ENCODE peak calls at places on chromosomes 4 and X, in ten cellular contexts. One of them, this sample, is unnamed.

GRCh38 chrX:153526801-153527599 is 9.6 kb downstream of the ATP2B3 start:
- DNase-seq in nephron progenitor cell: no peak
- DNase-seq in OCI-LY7: no peak
- DNase-seq in brain microvascular endothelial cell: no peak
- DNase-seq in IMR-90: no peak
- DNase-seq in progenitor cell of endocrine pancreas: no peak
- DNase-seq in tibial nerve: no peak
- DNase-seq in B cell: no peak
- DNase-seq in lower leg skin: no peak
- DNase-seq in GM10248: no peak
- DNase-seq in this sample: no peak

GRCh38 chr4:118776166-118776954 is 59.6 kb downstream of the SEC24D start:
- DNase-seq in nephron progenitor cell: no peak
- DNase-seq in OCI-LY7: no peak
- DNase-seq in brain microvascular endothelial cell: peak; percentile 32
- DNase-seq in IMR-90: peak; percentile 70
- DNase-seq in progenitor cell of endocrine pancreas: no peak
- DNase-seq in tibial nerve: no peak
- DNase-seq in B cell: no peak
- DNase-seq in lower leg skin: no peak
- DNase-seq in GM10248: no peak
- DNase-seq in this sample: no peak

GRCh38 chrX:71885099-71885498 is 25.5 kb upstream of the NHSL2 start:
- DNase-seq in nephron progenitor cell: no peak
- DNase-seq in OCI-LY7: no peak
- DNase-seq in brain microvascular endothelial cell: no peak
- DNase-seq in IMR-90: no peak
- DNase-seq in progenitor cell of endocrine pancreas: no peak
- DNase-seq in tibial nerve: no peak
- DNase-seq in B cell: no peak
- DNase-seq in lower leg skin: no peak
- DNase-seq in GM10248: no peak
- DNase-seq in this sample: no peak

GRCh38 chrX:71367396-71367795 is 1.2 kb downstream of the TAF1 start:
- DNase-seq in nephron progenitor cell: no peak
- DNase-seq in OCI-LY7: no peak
- DNase-seq in brain microvascular endothelial cell: no peak
- DNase-seq in IMR-90: no peak
- DNase-seq in progenitor cell of endocrine pancreas: no peak
- DNase-seq in tibial nerve: no peak
- DNase-seq in B cell: no peak
- DNase-seq in lower leg skin: peak; percentile 68
- DNase-seq in GM10248: no peak
- DNase-seq in this sample: no peak

GRCh38 chrX:38150993-38151392 is 69.7 kb downstream of the SRPX start:
- DNase-seq in nephron progenitor cell: no peak
- DNase-seq in OCI-LY7: no peak
- DNase-seq in brain microvascular endothelial cell: no peak
- DNase-seq in IMR-90: no peak
- DNase-seq in progenitor cell of endocrine pancreas: no peak
- DNase-seq in tibial nerve: no peak
- DNase-seq in B cell: no peak
- DNase-seq in lower leg skin: no peak
- DNase-seq in GM10248: no peak
- DNase-seq in this sample: no peak

GRCh38 chr4:139027771-139028170 is 12.2 kb downstream of the NOCT start:
- DNase-seq in nephron progenitor cell: no peak
- DNase-seq in OCI-LY7: no peak
- DNase-seq in brain microvascular endothelial cell: no peak
- DNase-seq in IMR-90: peak; percentile 70
- DNase-seq in progenitor cell of endocrine pancreas: no peak
- DNase-seq in tibial nerve: no peak
- DNase-seq in B cell: no peak
- DNase-seq in lower leg skin: no peak
- DNase-seq in GM10248: no peak
- DNase-seq in this sample: no peak

GRCh38 chrX:135345328-135345645 is 36.0 kb downstream of the ETDC start:
- DNase-seq in nephron progenitor cell: peak; percentile 7
- DNase-seq in OCI-LY7: no peak
- DNase-seq in brain microvascular endothelial cell: peak; percentile 27
- DNase-seq in IMR-90: peak; percentile 49
- DNase-seq in progenitor cell of endocrine pancreas: no peak
- DNase-seq in tibial nerve: peak; percentile 29
- DNase-seq in B cell: no peak
- DNase-seq in lower leg skin: peak; percentile 86
- DNase-seq in GM10248: no peak
- DNase-seq in this sample: no peak

GRCh38 chrX:122238801-122239200 is 945.3 kb upstream of the GRIA3 start:
- DNase-seq in nephron progenitor cell: no peak
- DNase-seq in OCI-LY7: no peak
- DNase-seq in brain microvascular endothelial cell: peak; percentile 0
- DNase-seq in IMR-90: no peak
- DNase-seq in progenitor cell of endocrine pancreas: no peak
- DNase-seq in tibial nerve: no peak
- DNase-seq in B cell: no peak
- DNase-seq in lower leg skin: no peak
- DNase-seq in GM10248: no peak
- DNase-seq in this sample: no peak

GRCh38 chrX:29470029-29470428 is 745.3 kb upstream of the MAGEB2 start:
- DNase-seq in nephron progenitor cell: no peak
- DNase-seq in OCI-LY7: no peak
- DNase-seq in brain microvascular endothelial cell: no peak
- DNase-seq in IMR-90: peak; percentile 76
- DNase-seq in progenitor cell of endocrine pancreas: no peak
- DNase-seq in tibial nerve: no peak
- DNase-seq in B cell: no peak
- DNase-seq in lower leg skin: no peak
- DNase-seq in GM10248: no peak
- DNase-seq in this sample: no peak

GRCh38 chrX:29466441-29466840 is 748.9 kb upstream of the MAGEB2 start:
- DNase-seq in nephron progenitor cell: no peak
- DNase-seq in OCI-LY7: no peak
- DNase-seq in brain microvascular endothelial cell: no peak
- DNase-seq in IMR-90: no peak
- DNase-seq in progenitor cell of endocrine pancreas: no peak
- DNase-seq in tibial nerve: no peak
- DNase-seq in B cell: no peak
- DNase-seq in lower leg skin: no peak
- DNase-seq in GM10248: no peak
- DNase-seq in this sample: no peak

GRCh38 chrX:29471829-29472228 is 743.5 kb upstream of the MAGEB2 start:
- DNase-seq in nephron progenitor cell: no peak
- DNase-seq in OCI-LY7: no peak
- DNase-seq in brain microvascular endothelial cell: no peak
- DNase-seq in IMR-90: no peak
- DNase-seq in progenitor cell of endocrine pancreas: no peak
- DNase-seq in tibial nerve: no peak
- DNase-seq in B cell: no peak
- DNase-seq in lower leg skin: no peak
- DNase-seq in GM10248: no peak
- DNase-seq in this sample: no peak

DNA sequence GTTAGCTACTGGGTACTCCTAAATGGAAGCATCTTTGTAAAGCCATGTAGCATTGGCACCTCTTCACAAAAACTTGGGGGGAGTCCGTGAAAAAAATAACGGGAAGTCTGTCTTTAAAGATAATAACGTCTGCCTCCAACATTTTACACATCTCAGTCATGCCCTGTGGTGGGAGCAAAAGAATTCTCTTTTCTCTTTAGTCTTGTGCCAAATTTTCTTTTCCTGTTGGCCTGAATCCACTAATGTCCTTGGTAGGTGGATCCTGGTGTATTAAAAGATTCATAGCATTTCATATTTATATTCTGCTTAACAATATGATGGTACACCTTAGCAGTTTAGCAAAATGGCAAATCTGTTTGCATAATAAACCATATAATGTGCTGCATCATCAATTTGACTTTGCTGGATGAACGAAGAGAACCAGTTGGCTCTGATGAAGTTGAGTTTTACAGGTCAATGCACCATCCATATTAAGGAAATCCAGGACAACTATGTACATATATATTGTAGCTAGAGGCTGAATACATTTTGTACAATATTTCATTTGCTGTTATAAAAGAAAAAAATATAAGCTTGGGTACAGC is 746.4 kb upstream of the MAGEB2 start:
- DNase-seq in nephron progenitor cell: no peak
- DNase-seq in OCI-LY7: no peak
- DNase-seq in brain microvascular endothelial cell: no peak
- DNase-seq in IMR-90: no peak
- DNase-seq in progenitor cell of endocrine pancreas: no peak
- DNase-seq in tibial nerve: no peak
- DNase-seq in B cell: no peak
- DNase-seq in lower leg skin: no peak
- DNase-seq in GM10248: no peak
- DNase-seq in this sample: no peak
- TF ChIP-seq CTCF in nephron progenitor cell: no peak
- TF ChIP-seq CTCF in OCI-LY7: no peak
- TF ChIP-seq CTCF in brain microvascular endothelial cell: no peak
- TF ChIP-seq CTCF in IMR-90: no peak
- TF ChIP-seq CTCF in progenitor cell of endocrine pancreas: no peak
- TF ChIP-seq CTCF in tibial nerve: no peak
- TF ChIP-seq CTCF in B cell: no peak
- TF ChIP-seq CTCF in lower leg skin: no peak
- TF ChIP-seq CTCF in GM10248: no peak
- TF ChIP-seq CTCF in this sample: no peak

GRCh38 chr4:78247541-78248285 is 190.6 kb downstream of the FRAS1 start:
- DNase-seq in nephron progenitor cell: no peak
- DNase-seq in OCI-LY7: no peak
- DNase-seq in brain microvascular endothelial cell: no peak
- DNase-seq in IMR-90: no peak
- DNase-seq in progenitor cell of endocrine pancreas: no peak
- DNase-seq in tibial nerve: no peak
- DNase-seq in B cell: no peak
- DNase-seq in lower leg skin: no peak
- DNase-seq in GM10248: no peak
- DNase-seq in this sample: no peak

GRCh38 chr4:78254893-78255292 is 197.8 kb downstream of the FRAS1 start:
- DNase-seq in nephron progenitor cell: no peak
- DNase-seq in OCI-LY7: no peak
- DNase-seq in brain microvascular endothelial cell: no peak
- DNase-seq in IMR-90: no peak
- DNase-seq in progenitor cell of endocrine pancreas: no peak
- DNase-seq in tibial nerve: no peak
- DNase-seq in B cell: no peak
- DNase-seq in lower leg skin: no peak
- DNase-seq in GM10248: no peak
- DNase-seq in this sample: no peak

GRCh38 chr4:78244691-78245485 is 187.8 kb downstream of the FRAS1 start:
- DNase-seq in nephron progenitor cell: no peak
- DNase-seq in OCI-LY7: no peak
- DNase-seq in brain microvascular endothelial cell: no peak
- DNase-seq in IMR-90: no peak
- DNase-seq in progenitor cell of endocrine pancreas: no peak
- DNase-seq in tibial nerve: no peak
- DNase-seq in B cell: no peak
- DNase-seq in lower leg skin: no peak
- DNase-seq in GM10248: no peak
- DNase-seq in this sample: no peak

DNA sequence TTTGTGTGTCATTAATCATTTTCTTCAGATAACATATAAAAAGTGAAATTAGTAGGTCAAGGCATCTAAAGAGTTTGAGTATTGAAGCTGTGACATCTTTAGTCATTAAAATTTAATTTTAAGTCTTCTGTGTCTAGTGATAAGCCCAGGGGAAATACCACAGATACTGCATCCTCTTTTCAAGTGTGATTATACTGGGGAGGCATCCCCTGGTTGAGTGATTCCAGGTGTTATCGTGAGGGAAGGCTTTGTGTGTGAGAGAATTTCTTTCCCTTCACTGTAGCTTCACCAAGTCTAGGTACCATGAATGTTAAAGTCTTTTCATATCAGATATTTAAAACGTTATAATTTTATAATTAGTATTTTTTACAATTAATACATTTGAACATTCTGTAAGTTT is 193.4 kb downstream of the FRAS1 start:
- DNase-seq in nephron progenitor cell: no peak
- DNase-seq in OCI-LY7: peak; percentile 50
- DNase-seq in brain microvascular endothelial cell: no peak
- DNase-seq in IMR-90: no peak
- DNase-seq in progenitor cell of endocrine pancreas: no peak
- DNase-seq in tibial nerve: no peak
- DNase-seq in B cell: no peak
- DNase-seq in lower leg skin: no peak
- DNase-seq in GM10248: no peak
- DNase-seq in this sample: no peak
- TF ChIP-seq CTCF in nephron progenitor cell: no peak
- TF ChIP-seq CTCF in OCI-LY7: no peak
- TF ChIP-seq CTCF in brain microvascular endothelial cell: no peak
- TF ChIP-seq CTCF in IMR-90: no peak
- TF ChIP-seq CTCF in progenitor cell of endocrine pancreas: no peak
- TF ChIP-seq CTCF in tibial nerve: no peak
- TF ChIP-seq CTCF in B cell: no peak
- TF ChIP-seq CTCF in lower leg skin: no peak
- TF ChIP-seq CTCF in GM10248: no peak
- TF ChIP-seq CTCF in this sample: no peak

DNA sequence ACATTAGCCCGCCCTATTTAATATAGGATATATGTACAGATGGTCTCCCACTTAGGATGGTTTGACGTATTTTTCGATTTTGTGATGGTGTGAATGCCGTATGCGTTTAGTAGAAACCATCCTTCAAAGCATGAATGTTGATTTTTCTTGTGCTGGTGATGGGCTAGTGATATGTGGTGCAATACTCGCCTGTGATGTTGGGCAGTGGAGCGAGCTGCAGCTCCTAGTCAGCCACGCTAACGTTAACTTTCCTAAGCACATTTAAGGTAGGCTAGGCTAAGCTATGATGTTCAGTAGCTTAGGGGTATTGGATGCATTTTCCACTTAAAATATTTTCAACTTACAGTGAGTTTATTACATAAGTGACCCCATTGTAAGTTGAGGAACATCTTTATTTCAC is 36.6 kb upstream of the RHOH start:
- DNase-seq in nephron progenitor cell: no peak
- DNase-seq in OCI-LY7: no peak
- DNase-seq in brain microvascular endothelial cell: no peak
- DNase-seq in IMR-90: no peak
- DNase-seq in progenitor cell of endocrine pancreas: no peak
- DNase-seq in tibial nerve: no peak
- DNase-seq in B cell: no peak
- DNase-seq in lower leg skin: no peak
- DNase-seq in GM10248: no peak
- DNase-seq in this sample: no peak
- TF ChIP-seq CTCF in nephron progenitor cell: no peak
- TF ChIP-seq CTCF in OCI-LY7: no peak
- TF ChIP-seq CTCF in brain microvascular endothelial cell: no peak
- TF ChIP-seq CTCF in IMR-90: no peak
- TF ChIP-seq CTCF in progenitor cell of endocrine pancreas: no peak
- TF ChIP-seq CTCF in tibial nerve: no peak
- TF ChIP-seq CTCF in B cell: no peak
- TF ChIP-seq CTCF in lower leg skin: no peak
- TF ChIP-seq CTCF in GM10248: no peak
- TF ChIP-seq CTCF in this sample: no peak

DNA sequence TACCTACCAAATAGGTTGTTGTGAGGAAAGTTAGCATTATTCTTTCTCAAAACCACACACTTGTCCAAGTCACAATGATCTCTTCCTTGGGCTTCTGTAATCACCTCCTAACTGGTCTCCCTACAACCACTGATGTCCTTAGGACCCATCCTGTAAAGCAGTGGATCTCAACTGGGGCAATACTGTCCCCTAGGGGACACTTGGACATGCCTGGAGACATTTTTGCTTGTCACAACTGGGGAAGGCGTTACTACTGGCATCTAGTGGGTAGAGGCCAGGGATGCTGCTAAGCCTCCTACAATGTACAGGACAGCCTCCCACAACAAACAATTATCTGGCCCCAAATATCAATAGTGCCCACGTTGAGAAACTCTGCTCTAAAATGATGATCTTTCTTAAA is 118.7 kb upstream of the AP1S2 start:
- DNase-seq in nephron progenitor cell: no peak
- DNase-seq in OCI-LY7: peak; percentile 56
- DNase-seq in brain microvascular endothelial cell: peak; percentile 27
- DNase-seq in IMR-90: peak; percentile 19
- DNase-seq in progenitor cell of endocrine pancreas: no peak
- DNase-seq in tibial nerve: no peak
- DNase-seq in B cell: peak; percentile 19
- DNase-seq in lower leg skin: no peak
- DNase-seq in GM10248: peak; percentile 24
- DNase-seq in this sample: peak; percentile 26
- TF ChIP-seq CTCF in nephron progenitor cell: peak; percentile 48
- TF ChIP-seq CTCF in OCI-LY7: peak; percentile 67
- TF ChIP-seq CTCF in brain microvascular endothelial cell: peak; percentile 71
- TF ChIP-seq CTCF in IMR-90: peak; percentile 31
- TF ChIP-seq CTCF in progenitor cell of endocrine pancreas: peak; percentile 25
- TF ChIP-seq CTCF in tibial nerve: peak; percentile 43
- TF ChIP-seq CTCF in B cell: peak; percentile 42
- TF ChIP-seq CTCF in lower leg skin: no peak
- TF ChIP-seq CTCF in GM10248: peak; percentile 34
- TF ChIP-seq CTCF in this sample: peak; percentile 60